ENCODE peak calls at places on chromosome 4, in nine cellular contexts. D, N, W, C, Z, B, O, U and X are unnamed samples.

GRCh38 chr4:110003401-110004187 is 90.9 kb downstream of the EGF start:
- DNase-seq in D (no peak), N (no peak), W (no peak), C (no peak), Z (no peak), B (no peak), O (no peak), U (no peak), X (no peak)

GRCh38 chr4:1569461-1570151 is 114.5 kb downstream of the FAM53A start:
- DNase-seq in D (no peak), N (no peak), W (no peak), C (no peak), Z (no peak), B (no peak), O (no peak), U (no peak), X (no peak)

GRCh38 chr4:117455088-117455487 is 369.7 kb upstream of the TRAM1L1 start:
- DNase-seq in D (no peak), N (no peak), W (no peak), C (no peak), Z (no peak), B (no peak), O (no peak), U (no peak), X (no peak)

GRCh38 chr4:109040441-109040840 is 262.0 kb downstream of the COL25A1 start:
- DNase-seq in D (no peak), N (no peak), W (no peak), C (peak), Z (no peak), B (no peak), O (no peak), U (no peak), X (no peak)

GRCh38 chr4:124454772-124455270 is 257.7 kb downstream of the ANKRD50 start:
- DNase-seq in D (no peak), N (no peak), W (no peak), C (no peak), Z (no peak), B (no peak), O (no peak), U (no peak), X (no peak)

GRCh38 chr4:87555751-87556619 is 26.8 kb upstream of the SPARCL1 start:
- DNase-seq in D (peak), N (no peak), W (no peak), C (peak), Z (no peak), B (no peak), O (no peak), U (no peak), X (no peak)

GRCh38 chr4:173834151-173834550 is 304.1 kb upstream of the HAND2 start:
- DNase-seq in D (peak), N (no peak), W (no peak), C (no peak), Z (no peak), B (no peak), O (no peak), U (no peak), X (no peak)

GRCh38 chr4:154982187-154983047 is 201.3 kb downstream of the RBM46 start:
- DNase-seq in D (peak), N (no peak), W (peak), C (peak), Z (peak), B (no peak), O (no peak), U (peak), X (peak)

GRCh38 chr4:8648296-8648695 is 55.7 kb downstream of the CPZ start:
- DNase-seq in D (no peak), N (no peak), W (no peak), C (no peak), Z (no peak), B (no peak), O (peak), U (no peak), X (no peak)

GRCh38 chr4:64713256-64713840 is 304.1 kb upstream of the TECRL start:
- DNase-seq in D (peak), N (no peak), W (peak), C (no peak), Z (no peak), B (no peak), O (no peak), U (no peak), X (peak)

GRCh38 chr4:105637409-105638258 is 70.9 kb downstream of the INTS12 start:
- DNase-seq in D (peak), N (peak), W (no peak), C (no peak), Z (peak), B (peak), O (peak), U (no peak), X (no peak)

GRCh38 chr4:173360587-173361221 is 10.1 kb upstream of the SAP30 start:
- DNase-seq in D (peak), N (no peak), W (no peak), C (no peak), Z (no peak), B (no peak), O (no peak), U (no peak), X (no peak)

GRCh38 chr4:183638436-183638835 is 20.5 kb downstream of the RWDD4 start:
- DNase-seq in D (no peak), N (no peak), W (no peak), C (peak), Z (no peak), B (no peak), O (no peak), U (no peak), X (no peak)

GRCh38 chr4:139857021-139857420 is 191.4 kb downstream of the MGST2 start:
- DNase-seq in D (no peak), N (no peak), W (no peak), C (no peak), Z (no peak), B (no peak), O (no peak), U (no peak), X (no peak)

GRCh38 chr4:147963839-147964238 is 232.0 kb downstream of the ARHGAP10 start:
- DNase-seq in D (no peak), N (no peak), W (no peak), C (no peak), Z (no peak), B (no peak), O (no peak), U (no peak), X (no peak)

GRCh38 chr4:42718336-42718735 is 61.4 kb upstream of the ATP8A1 start:
- DNase-seq in D (no peak), N (no peak), W (no peak), C (no peak), Z (no peak), B (no peak), O (no peak), U (no peak), X (no peak)

GRCh38 chr4:40525811-40526598 is 103.7 kb downstream of the RBM47 start:
- DNase-seq in D (peak), N (no peak), W (no peak), C (peak), Z (no peak), B (no peak), O (no peak), U (peak), X (no peak)

GRCh38 chr4:16387448-16387847 is 161.2 kb upstream of the TAPT1 start:
- DNase-seq in D (no peak), N (no peak), W (no peak), C (no peak), Z (no peak), B (no peak), O (no peak), U (no peak), X (no peak)

GRCh38 chr4:169439244-169439643 is 168.5 kb upstream of the SH3RF1 start:
- DNase-seq in D (peak), N (no peak), W (peak), C (peak), Z (no peak), B (no peak), O (no peak), U (no peak), X (peak)

GRCh38 chr4:100716416-100716815 is 198.6 kb upstream of the EMCN start:
- DNase-seq in D (no peak), N (no peak), W (no peak), C (no peak), Z (no peak), B (no peak), O (no peak), U (no peak), X (no peak)

GRCh38 chr4:105895324-105895608 is at the start of gene NPNT:
- DNase-seq in D (no peak), N (no peak), W (peak), C (no peak), Z (no peak), B (no peak), O (no peak), U (no peak), X (peak)

GRCh38 chr4:182062936-182063335 is 180.3 kb upstream of the TENM3 start:
- DNase-seq in D (peak), N (no peak), W (no peak), C (peak), Z (no peak), B (no peak), O (no peak), U (peak), X (no peak)

GRCh38 chr4:1360423-1361283 is 13.6 kb downstream of the UVSSA start:
- DNase-seq in D (peak), N (no peak), W (no peak), C (peak), Z (no peak), B (no peak), O (no peak), U (peak), X (no peak)

GRCh38 chr4:113759696-113760093 is 1.8 kb downstream of the CAMK2D start:
- DNase-seq in D (peak), N (no peak), W (no peak), C (no peak), Z (no peak), B (no peak), O (no peak), U (no peak), X (no peak)

GRCh38 chr4:99209671-99210070 is 9.4 kb downstream of the ADH6 start:
- DNase-seq in D (peak), N (no peak), W (no peak), C (no peak), Z (no peak), B (no peak), O (no peak), U (peak), X (no peak)

GRCh38 chr4:80035336-80035735 is 37.7 kb downstream of the ANTXR2 start:
- DNase-seq in D (no peak), N (no peak), W (no peak), C (no peak), Z (no peak), B (no peak), O (no peak), U (no peak), X (no peak)

GRCh38 chr4:3530663-3531254 is 1.5 kb downstream of the LRPAP1 start:
- DNase-seq in D (no peak), N (no peak), W (no peak), C (no peak), Z (no peak), B (no peak), O (no peak), U (no peak), X (no peak)

GRCh38 chr4:185017964-185018772 is at the start of gene HELT:
- DNase-seq in D (no peak), N (no peak), W (no peak), C (no peak), Z (no peak), B (no peak), O (no peak), U (no peak), X (peak)

GRCh38 chr4:85968945-85969830 is 390.7 kb downstream of the MAPK10 start:
- DNase-seq in D (peak), N (no peak), W (peak), C (peak), Z (no peak), B (no peak), O (no peak), U (peak), X (peak)

GRCh38 chr4:107631568-107631967 is 88.5 kb downstream of the PAPSS1 start:
- DNase-seq in D (no peak), N (no peak), W (no peak), C (no peak), Z (no peak), B (no peak), O (no peak), U (no peak), X (no peak)

GRCh38 chr4:85701881-85702321 is 227.0 kb downstream of the ARHGAP24 start:
- DNase-seq in D (no peak), N (no peak), W (peak), C (no peak), Z (peak), B (no peak), O (no peak), U (no peak), X (peak)

GRCh38 chr4:85595098-85595775 is 120.3 kb downstream of the ARHGAP24 start:
- DNase-seq in D (peak), N (no peak), W (no peak), C (no peak), Z (no peak), B (no peak), O (no peak), U (no peak), X (no peak)

GRCh38 chr4:173318648-173319211 is 15.4 kb downstream of the HMGB2 start:
- DNase-seq in D (peak), N (no peak), W (no peak), C (no peak), Z (no peak), B (no peak), O (no peak), U (no peak), X (no peak)

GRCh38 chr4:47209833-47210232 is 178.5 kb downstream of the GABRB1 start:
- DNase-seq in D (peak), N (no peak), W (no peak), C (peak), Z (no peak), B (no peak), O (no peak), U (no peak), X (no peak)

GRCh38 chr4:184417802-184418511 is 56.4 kb downstream of the IRF2 start:
- DNase-seq in D (peak), N (no peak), W (peak), C (peak), Z (peak), B (no peak), O (no peak), U (peak), X (peak)

GRCh38 chr4:94276204-94276603 is 66.4 kb downstream of the HPGDS start:
- DNase-seq in D (no peak), N (no peak), W (no peak), C (no peak), Z (no peak), B (no peak), O (no peak), U (no peak), X (no peak)

GRCh38 chr4:158875026-158875425 is 106.2 kb downstream of the FNIP2 start:
- DNase-seq in D (no peak), N (no peak), W (no peak), C (no peak), Z (no peak), B (no peak), O (no peak), U (no peak), X (no peak)

GRCh38 chr4:151098191-151098590 is 1.2 kb upstream of the RPS3A start:
- DNase-seq in D (no peak), N (no peak), W (peak), C (no peak), Z (no peak), B (no peak), O (no peak), U (no peak), X (peak)

GRCh38 chr4:87589531-87589930 is 18.8 kb upstream of the DSPP start:
- DNase-seq in D (peak), N (no peak), W (no peak), C (peak), Z (no peak), B (no peak), O (no peak), U (peak), X (no peak)

GRCh38 chr4:32930700-32931099 is 2210.5 kb downstream of the PCDH7 start:
- DNase-seq in D (no peak), N (no peak), W (no peak), C (no peak), Z (no peak), B (no peak), O (no peak), U (no peak), X (no peak)

GRCh38 chr4:32931475-32931874 is 2211.3 kb downstream of the PCDH7 start:
- DNase-seq in D (no peak), N (no peak), W (no peak), C (no peak), Z (no peak), B (no peak), O (no peak), U (no peak), X (no peak)

GRCh38 chr4:32929738-32930688 is 2209.8 kb downstream of the PCDH7 start:
- DNase-seq in D (no peak), N (no peak), W (no peak), C (peak), Z (no peak), B (no peak), O (no peak), U (no peak), X (no peak)
- TF ChIP-seq CTCF in D (no peak), N (no peak), W (no peak), C (no peak), Z (no peak), B (no peak), O (no peak), U (no peak), X (no peak)

DNA sequence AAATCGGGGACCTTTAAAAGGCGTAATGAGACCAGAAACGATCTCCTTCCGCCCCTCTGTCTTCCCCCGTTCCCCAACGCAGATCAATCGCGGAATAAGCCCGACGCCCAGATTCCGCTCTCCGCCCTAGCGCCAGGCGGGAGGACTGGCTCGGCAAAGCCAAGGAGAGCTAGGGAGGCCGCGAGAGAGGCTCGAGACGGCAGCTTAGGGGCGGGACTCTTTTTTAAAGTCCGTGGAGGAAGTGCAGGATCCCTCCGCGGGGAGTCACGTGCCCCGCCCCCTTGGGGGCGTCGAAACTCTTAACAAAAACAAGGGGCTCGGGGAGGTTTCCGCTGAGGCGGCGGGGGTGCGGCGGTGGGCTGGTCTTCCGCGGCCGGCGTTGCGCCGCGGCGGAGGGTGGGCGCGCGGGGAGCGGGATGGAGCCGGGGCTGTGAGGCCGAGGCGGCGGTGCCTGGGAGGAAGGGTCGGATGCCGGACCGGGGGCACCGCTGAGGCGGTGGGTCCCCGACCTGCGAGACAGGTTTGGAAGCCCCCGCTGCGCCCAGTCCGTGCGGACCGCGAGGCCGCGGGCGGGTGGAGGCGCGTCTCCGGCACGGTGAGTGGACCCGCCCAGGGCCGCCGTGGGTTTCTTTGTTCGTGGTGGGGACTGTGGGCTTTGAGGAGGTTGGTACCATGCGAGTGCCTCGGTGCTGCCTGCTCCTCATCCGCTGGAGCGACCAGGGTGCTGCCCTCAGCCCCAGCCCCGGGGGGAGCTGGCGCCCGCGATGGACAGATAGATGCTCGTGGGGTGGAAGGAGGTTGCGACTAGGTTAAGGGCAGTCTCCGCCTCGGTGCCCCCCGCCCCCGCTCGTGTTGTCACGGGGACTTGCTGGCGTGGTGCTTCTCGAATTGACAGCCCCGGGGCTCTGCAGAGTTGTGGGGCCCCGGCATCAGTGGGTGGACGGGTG is at the start of gene CCNG2:
- DNase-seq in D (peak), N (peak), W (peak), C (peak), Z (no peak), B (peak), O (peak), U (peak), X (peak)
- TF ChIP-seq CTCF in D (no peak), N (no peak), W (no peak), C (no peak), Z (no peak), B (peak), O (no peak), U (no peak), X (no peak)

DNA sequence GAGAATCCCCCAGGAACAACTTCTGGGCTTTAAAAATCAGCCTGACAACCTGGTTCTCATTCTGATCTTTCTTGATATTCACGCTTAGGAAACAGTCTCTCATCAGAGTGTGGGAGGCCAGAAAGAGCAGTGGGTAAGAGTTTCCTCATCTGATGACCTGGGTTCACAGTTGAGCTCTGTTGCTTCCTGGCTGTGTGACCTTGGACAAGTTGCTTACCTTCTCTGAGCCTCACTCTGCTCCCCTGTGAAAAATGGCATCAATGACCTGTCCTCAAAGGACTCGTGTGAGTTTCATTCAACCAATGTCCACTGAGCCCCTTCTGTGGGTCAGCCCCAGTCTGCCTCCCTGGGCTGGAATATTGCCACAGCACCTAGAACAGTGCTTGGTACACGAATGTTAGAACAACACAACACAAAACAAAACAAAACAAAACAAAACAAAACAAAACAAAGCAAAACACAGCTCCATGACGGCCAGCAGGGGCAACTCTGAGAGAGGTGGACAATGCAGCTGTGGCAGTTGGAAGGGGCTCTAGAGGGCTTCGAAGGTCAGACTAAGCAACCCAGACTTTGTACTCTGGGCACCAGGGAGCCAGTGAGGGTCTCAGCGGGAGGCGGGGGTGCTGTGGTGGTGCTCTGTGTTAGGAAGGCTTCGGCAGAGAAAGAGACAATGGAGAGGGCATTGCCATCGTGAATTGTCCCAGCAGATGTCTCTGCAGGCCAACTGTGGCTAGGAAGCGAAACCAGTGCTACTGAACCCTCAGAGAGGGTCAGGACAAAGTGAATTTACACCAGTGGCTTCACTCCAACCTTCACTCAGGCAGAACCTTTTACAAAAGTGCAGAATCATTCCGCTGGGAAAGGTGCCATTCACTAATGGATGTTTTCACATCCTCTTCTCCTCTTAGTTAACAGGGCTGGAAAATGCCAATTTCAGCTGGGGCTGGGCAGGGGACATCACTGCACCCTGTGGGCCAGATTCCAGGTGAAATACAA is 14.3 kb upstream of the C4orf50 start:
- DNase-seq in D (no peak), N (no peak), W (no peak), C (no peak), Z (no peak), B (no peak), O (no peak), U (no peak), X (no peak)
- TF ChIP-seq CTCF in D (no peak), N (no peak), W (no peak), C (no peak), Z (no peak), B (peak), O (no peak), U (no peak), X (no peak)

GRCh38 chr4:26132858-26133257 is 188.0 kb upstream of the RBPJ start:
- DNase-seq in D (no peak), N (no peak), W (no peak), C (no peak), Z (no peak), B (no peak), O (no peak), U (no peak), X (no peak)
- TF ChIP-seq CTCF in D (no peak), N (no peak), W (peak), C (no peak), Z (peak), B (no peak), O (no peak), U (no peak), X (peak)

DNA sequence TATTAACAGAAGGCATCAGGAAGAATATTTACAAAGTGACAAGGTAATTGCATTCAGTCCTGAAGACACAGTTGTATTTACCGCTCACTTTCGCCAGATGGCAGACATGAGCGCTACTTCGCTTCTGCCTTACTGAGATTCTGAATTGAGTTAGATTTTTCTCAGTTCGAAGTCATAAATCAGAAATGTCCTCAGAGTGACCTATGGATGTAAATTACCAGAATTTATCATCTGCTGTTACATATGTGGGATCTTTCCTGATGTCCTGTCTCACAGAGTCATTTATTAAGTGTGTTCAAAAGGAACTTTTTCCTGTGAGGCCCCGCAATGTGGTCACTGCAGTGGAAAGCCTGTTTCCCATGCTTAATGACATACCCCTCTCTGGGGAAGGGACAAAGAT is 97.3 kb upstream of the DCLK2 start:
- DNase-seq in D (peak), N (peak), W (peak), C (peak), Z (no peak), B (no peak), O (no peak), U (no peak), X (peak)
- TF ChIP-seq CTCF in D (peak), N (peak), W (peak), C (peak), Z (peak), B (peak), O (peak), U (peak), X (peak)